ENCODE peak calls at places on chromosome 14, in six cellular contexts. One of them, this sample, is unnamed.

GRCh38 chr14:55028066-55028465 is 1.0 kb downstream of the SOCS4 start:
- DNase-seq in A549: no peak
- DNase-seq in HepG2: no peak
- DNase-seq in H1: no peak
- DNase-seq in HCT116: no peak
- DNase-seq in SK-N-SH: peak
- DNase-seq in this sample: peak

GRCh38 chr14:92493492-92493891 is 20.1 kb upstream of the RIN3 start:
- DNase-seq in A549: no peak
- DNase-seq in HepG2: no peak
- DNase-seq in H1: no peak
- DNase-seq in HCT116: no peak
- DNase-seq in SK-N-SH: no peak
- DNase-seq in this sample: no peak

GRCh38 chr14:93975791-93976476 is 436 bp downstream of the ASB2 start:
- DNase-seq in A549: no peak
- DNase-seq in HepG2: no peak
- DNase-seq in H1: no peak
- DNase-seq in HCT116: no peak
- DNase-seq in SK-N-SH: no peak
- DNase-seq in this sample: no peak

GRCh38 chr14:57261604-57262003 is 7.1 kb downstream of the EXOC5 start:
- DNase-seq in A549: no peak
- DNase-seq in HepG2: no peak
- DNase-seq in H1: no peak
- DNase-seq in HCT116: no peak
- DNase-seq in SK-N-SH: no peak
- DNase-seq in this sample: no peak

GRCh38 chr14:58737511-58737910 is 99.7 kb downstream of the DACT1 start:
- DNase-seq in A549: no peak
- DNase-seq in HepG2: no peak
- DNase-seq in H1: no peak
- DNase-seq in HCT116: no peak
- DNase-seq in SK-N-SH: no peak
- DNase-seq in this sample: no peak

GRCh38 chr14:23076785-23077408 is 18.0 kb downstream of the ACIN1 start:
- DNase-seq in A549: no peak
- DNase-seq in HepG2: peak
- DNase-seq in H1: no peak
- DNase-seq in HCT116: no peak
- DNase-seq in SK-N-SH: peak
- DNase-seq in this sample: peak

GRCh38 chr14:99936056-99936455 is 129.2 kb upstream of the EVL start:
- DNase-seq in A549: no peak
- DNase-seq in HepG2: no peak
- DNase-seq in H1: no peak
- DNase-seq in HCT116: no peak
- DNase-seq in SK-N-SH: no peak
- DNase-seq in this sample: peak

GRCh38 chr14:73944432-73945158 is 5.3 kb downstream of the FAM161B start:
- DNase-seq in A549: no peak
- DNase-seq in HepG2: no peak
- DNase-seq in H1: no peak
- DNase-seq in HCT116: no peak
- DNase-seq in SK-N-SH: no peak
- DNase-seq in this sample: no peak

GRCh38 chr14:57610631-57611030 is 117.0 kb upstream of the CCDC198 start:
- DNase-seq in A549: no peak
- DNase-seq in HepG2: no peak
- DNase-seq in H1: no peak
- DNase-seq in HCT116: no peak
- DNase-seq in SK-N-SH: no peak
- DNase-seq in this sample: no peak

GRCh38 chr14:35867280-35867629 is 41.1 kb downstream of the BRMS1L start:
- DNase-seq in A549: no peak
- DNase-seq in HepG2: no peak
- DNase-seq in H1: no peak
- DNase-seq in HCT116: no peak
- DNase-seq in SK-N-SH: no peak
- DNase-seq in this sample: peak

GRCh38 chr14:96051231-96051630 is 12.1 kb downstream of the C14orf132 start:
- DNase-seq in A549: no peak
- DNase-seq in HepG2: no peak
- DNase-seq in H1: no peak
- DNase-seq in HCT116: no peak
- DNase-seq in SK-N-SH: no peak
- DNase-seq in this sample: no peak

GRCh38 chr14:99383457-99384428 is 96.9 kb downstream of the SETD3 start:
- DNase-seq in A549: peak
- DNase-seq in HepG2: no peak
- DNase-seq in H1: no peak
- DNase-seq in HCT116: no peak
- DNase-seq in SK-N-SH: no peak
- DNase-seq in this sample: no peak

GRCh38 chr14:89226789-89227489 is 190.1 kb downstream of the FOXN3 start:
- DNase-seq in A549: no peak
- DNase-seq in HepG2: no peak
- DNase-seq in H1: no peak
- DNase-seq in HCT116: no peak
- DNase-seq in SK-N-SH: no peak
- DNase-seq in this sample: no peak

GRCh38 chr14:71361335-71361734 is 454.1 kb downstream of the PCNX1 start:
- DNase-seq in A549: no peak
- DNase-seq in HepG2: peak
- DNase-seq in H1: no peak
- DNase-seq in HCT116: no peak
- DNase-seq in SK-N-SH: no peak
- DNase-seq in this sample: peak

GRCh38 chr14:31937730-31938346 is 139.3 kb upstream of the ARHGAP5 start:
- DNase-seq in A549: peak
- DNase-seq in HepG2: peak
- DNase-seq in H1: no peak
- DNase-seq in HCT116: peak
- DNase-seq in SK-N-SH: no peak
- DNase-seq in this sample: peak

GRCh38 chr14:61752626-61753025 is 9.6 kb upstream of the SNAPC1 start:
- DNase-seq in A549: no peak
- DNase-seq in HepG2: no peak
- DNase-seq in H1: no peak
- DNase-seq in HCT116: no peak
- DNase-seq in SK-N-SH: no peak
- DNase-seq in this sample: peak

GRCh38 chr14:92316937-92317336 is 6.0 kb upstream of the SLC24A4 start:
- DNase-seq in A549: no peak
- DNase-seq in HepG2: no peak
- DNase-seq in H1: no peak
- DNase-seq in HCT116: peak
- DNase-seq in SK-N-SH: no peak
- DNase-seq in this sample: no peak

GRCh38 chr14:74500417-74501134 is 7.0 kb downstream of the ISCA2 start:
- DNase-seq in A549: no peak
- DNase-seq in HepG2: no peak
- DNase-seq in H1: no peak
- DNase-seq in HCT116: no peak
- DNase-seq in SK-N-SH: no peak
- DNase-seq in this sample: no peak

GRCh38 chr14:38143170-38143569 is 64.5 kb upstream of the SSTR1 start:
- DNase-seq in A549: no peak
- DNase-seq in HepG2: no peak
- DNase-seq in H1: no peak
- DNase-seq in HCT116: no peak
- DNase-seq in SK-N-SH: no peak
- DNase-seq in this sample: peak

GRCh38 chr14:58428011-58428807 is 690 bp downstream of the KIAA0586 start:
- DNase-seq in A549: peak
- DNase-seq in HepG2: peak
- DNase-seq in H1: no peak
- DNase-seq in HCT116: peak
- DNase-seq in SK-N-SH: peak
- DNase-seq in this sample: peak

GRCh38 chr14:104978774-104979691 is 859 bp upstream of the AHNAK2 start:
- DNase-seq in A549: no peak
- DNase-seq in HepG2: no peak
- DNase-seq in H1: no peak
- DNase-seq in HCT116: no peak
- DNase-seq in SK-N-SH: no peak
- DNase-seq in this sample: no peak

GRCh38 chr14:60349663-60350365 is 100.8 kb downstream of the PPM1A start:
- DNase-seq in A549: peak
- DNase-seq in HepG2: peak
- DNase-seq in H1: no peak
- DNase-seq in HCT116: peak
- DNase-seq in SK-N-SH: peak
- DNase-seq in this sample: peak

GRCh38 chr14:50784683-50785505 is 46.1 kb downstream of the NIN start:
- DNase-seq in A549: no peak
- DNase-seq in HepG2: no peak
- DNase-seq in H1: no peak
- DNase-seq in HCT116: no peak
- DNase-seq in SK-N-SH: no peak
- DNase-seq in this sample: no peak

GRCh38 chr14:22646570-22647254 is 2.6 kb upstream of the OR6J1 start:
- DNase-seq in A549: no peak
- DNase-seq in HepG2: no peak
- DNase-seq in H1: no peak
- DNase-seq in HCT116: no peak
- DNase-seq in SK-N-SH: no peak
- DNase-seq in this sample: peak

GRCh38 chr14:68691031-68691864 is 101.6 kb downstream of the ZFP36L1 start:
- DNase-seq in A549: no peak
- DNase-seq in HepG2: no peak
- DNase-seq in H1: no peak
- DNase-seq in HCT116: no peak
- DNase-seq in SK-N-SH: peak
- DNase-seq in this sample: no peak

GRCh38 chr14:105077649-105077995 is 12.4 kb upstream of the GPR132 start:
- DNase-seq in A549: no peak
- DNase-seq in HepG2: no peak
- DNase-seq in H1: no peak
- DNase-seq in HCT116: no peak
- DNase-seq in SK-N-SH: no peak
- DNase-seq in this sample: no peak

DNA sequence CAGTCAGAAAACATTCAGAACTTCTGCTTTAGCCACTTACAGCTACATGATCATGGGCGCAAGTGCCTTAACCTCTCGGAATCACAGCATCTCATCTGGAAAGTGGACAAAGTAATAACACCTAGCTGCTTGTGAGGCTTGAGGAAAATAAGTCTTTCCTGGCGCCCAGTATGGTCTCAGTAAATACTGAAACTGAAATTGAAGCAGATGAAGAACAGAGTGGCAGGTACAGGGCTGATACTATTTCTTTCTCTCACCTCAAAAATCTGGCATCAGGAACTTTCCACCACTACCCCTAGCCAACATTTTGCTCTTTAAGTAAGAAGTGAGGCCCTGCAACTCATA is 129.6 kb upstream of the FUT8 start:
- DNase-seq in A549: no peak
- DNase-seq in HepG2: no peak
- DNase-seq in H1: no peak
- DNase-seq in HCT116: no peak
- DNase-seq in SK-N-SH: no peak
- DNase-seq in this sample: no peak
- H3K4me2 ChIP-seq in A549: no peak
- H3K4me2 ChIP-seq in HepG2: no peak
- H3K4me2 ChIP-seq in H1: peak
- H3K4me2 ChIP-seq in HCT116: no peak
- H3K4me2 ChIP-seq in SK-N-SH: peak
- H3K4me2 ChIP-seq in this sample: peak

GRCh38 chr14:64550539-64551333 is 975 bp downstream of the PPP1R36 start:
- DNase-seq in A549: no peak
- DNase-seq in HepG2: no peak
- DNase-seq in H1: no peak
- DNase-seq in HCT116: no peak
- DNase-seq in SK-N-SH: no peak
- DNase-seq in this sample: no peak
- TF ChIP-seq RAD21 in A549: no peak
- TF ChIP-seq RAD21 in HepG2: no peak
- TF ChIP-seq RAD21 in H1: no peak
- TF ChIP-seq RAD21 in HCT116: no peak
- TF ChIP-seq RAD21 in SK-N-SH: no peak
- TF ChIP-seq RAD21 in this sample: no peak

GRCh38 chr14:81211844-81212243 is 8.9 kb downstream of the GTF2A1 start:
- DNase-seq in A549: no peak
- DNase-seq in HepG2: peak
- DNase-seq in H1: no peak
- DNase-seq in HCT116: no peak
- DNase-seq in SK-N-SH: peak
- DNase-seq in this sample: peak
- H3K4me2 ChIP-seq in A549: no peak
- H3K4me2 ChIP-seq in HepG2: no peak
- H3K4me2 ChIP-seq in H1: no peak
- H3K4me2 ChIP-seq in HCT116: no peak
- H3K4me2 ChIP-seq in SK-N-SH: no peak
- H3K4me2 ChIP-seq in this sample: no peak

DNA sequence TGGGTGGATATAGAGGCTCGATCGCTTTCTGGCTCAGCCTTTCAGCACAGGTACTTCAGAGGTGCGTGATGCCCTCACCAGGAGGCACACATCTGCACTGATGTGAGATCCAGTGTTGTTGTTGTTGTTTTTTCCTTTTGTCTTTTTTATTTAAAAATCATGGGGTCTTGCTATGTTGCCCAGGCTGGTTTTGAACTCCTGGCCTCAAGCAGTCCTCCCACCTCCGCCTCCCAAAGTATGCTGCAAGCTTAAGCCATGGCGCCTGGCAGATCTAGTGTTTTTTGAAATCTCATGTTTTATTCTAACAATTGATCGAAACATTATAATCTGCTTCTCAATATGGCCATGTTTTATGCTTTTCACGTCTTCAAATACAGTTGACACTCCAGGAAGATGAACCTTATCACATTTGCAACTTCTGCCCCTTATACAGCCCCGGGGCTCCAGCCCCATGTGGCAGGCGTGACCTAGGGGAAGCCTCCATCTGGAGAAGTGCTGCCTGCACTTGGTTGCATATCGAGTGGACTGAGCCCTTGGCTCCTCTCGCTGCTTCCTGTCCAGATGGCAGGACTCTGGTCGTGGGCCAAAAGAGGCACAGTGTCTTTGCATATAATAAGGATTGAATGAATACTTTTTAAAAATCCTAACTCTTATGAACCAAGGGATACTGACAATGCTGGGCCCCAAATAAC is 71.7 kb downstream of the TRAF3 start:
- DNase-seq in A549: no peak
- DNase-seq in HepG2: no peak
- DNase-seq in H1: no peak
- DNase-seq in HCT116: no peak
- DNase-seq in SK-N-SH: peak
- DNase-seq in this sample: no peak
- TF ChIP-seq RAD21 in A549: no peak
- TF ChIP-seq RAD21 in HepG2: no peak
- TF ChIP-seq RAD21 in H1: no peak
- TF ChIP-seq RAD21 in HCT116: no peak
- TF ChIP-seq RAD21 in SK-N-SH: no peak
- TF ChIP-seq RAD21 in this sample: no peak